ENCODE peak calls at places on chromosomes 16 and 17, in six cellular contexts. N is CD8-positive, alpha-beta memory T cell; W is right cardiac atrium; Y is A549; Z is SK-N-MC; C is OCI-LY7. O is an unnamed sample.
A peak's percentile ranks its signal among the peaks of the same experiment; 100 is the strongest.

GRCh38 chr17:2412561-2413021 is 11.7 kb upstream of the MNT start:
- DNase-seq in Z (no peak), C (no peak), W (peak; percentile 68), N (no peak), Y (no peak), O (no peak)

GRCh38 chr17:76537578-76538280 is at the start of gene CYGB:
- DNase-seq in Y (no peak), W (peak; percentile 89), Z (no peak), N (no peak), C (no peak), O (no peak)

GRCh38 chr17:30292490-30292858 is 730 bp upstream of the BLMH start:
- DNase-seq in N (no peak), Z (no peak), W (no peak), C (no peak), Y (no peak), O (no peak)

GRCh38 chr17:46979023-46979870 is at the start of gene RPRML:
- DNase-seq in Z (no peak), W (peak; percentile 75), N (no peak), Y (peak; percentile 54), C (peak; percentile 73), O (no peak)

GRCh38 chr17:16973760-16974540 is 2.0 kb upstream of the TNFRSF13B start:
- DNase-seq in Z (no peak), Y (no peak), W (no peak), C (peak; percentile 54), N (no peak), O (no peak)

GRCh38 chr17:46865100-46865499 is 13.7 kb downstream of the WNT9B start:
- DNase-seq in W (no peak), N (no peak), Y (no peak), Z (no peak), C (peak; percentile 16), O (peak; percentile 6)

GRCh38 chr16:56614549-56614991 is 6.2 kb downstream of the MT2A start:
- DNase-seq in W (no peak), Y (peak; percentile 37), Z (no peak), C (no peak), N (no peak), O (no peak)

GRCh38 chr17:21453144-21453982 is 77.2 kb downstream of the KCNJ12 start:
- DNase-seq in N (no peak), C (no peak), Z (no peak), W (no peak), Y (no peak), O (no peak)

GRCh38 chr17:32487460-32488176 is 825 bp downstream of the CDK5R1 start:
- DNase-seq in Y (peak; percentile 31), W (peak; percentile 67), C (no peak), Z (no peak), N (no peak), O (no peak)

GRCh38 chr17:59441459-59442096 is 110.1 kb downstream of the YPEL2 start:
- DNase-seq in W (no peak), Y (no peak), N (no peak), Z (no peak), C (no peak), O (no peak)

GRCh38 chr17:59437766-59438165 is 106.3 kb downstream of the YPEL2 start:
- DNase-seq in W (no peak), Z (no peak), Y (no peak), C (no peak), N (no peak), O (no peak)

GRCh38 chr17:59440757-59441458 is 109.5 kb downstream of the YPEL2 start:
- DNase-seq in Z (peak; percentile 70), Y (peak; percentile 89), N (peak; percentile 73), C (peak; percentile 90), W (peak; percentile 95), O (peak; percentile 78)

GRCh38 chr17:59439711-59440110 is 108.3 kb downstream of the YPEL2 start:
- DNase-seq in Y (no peak), W (no peak), C (no peak), Z (no peak), N (no peak), O (no peak)

DNA sequence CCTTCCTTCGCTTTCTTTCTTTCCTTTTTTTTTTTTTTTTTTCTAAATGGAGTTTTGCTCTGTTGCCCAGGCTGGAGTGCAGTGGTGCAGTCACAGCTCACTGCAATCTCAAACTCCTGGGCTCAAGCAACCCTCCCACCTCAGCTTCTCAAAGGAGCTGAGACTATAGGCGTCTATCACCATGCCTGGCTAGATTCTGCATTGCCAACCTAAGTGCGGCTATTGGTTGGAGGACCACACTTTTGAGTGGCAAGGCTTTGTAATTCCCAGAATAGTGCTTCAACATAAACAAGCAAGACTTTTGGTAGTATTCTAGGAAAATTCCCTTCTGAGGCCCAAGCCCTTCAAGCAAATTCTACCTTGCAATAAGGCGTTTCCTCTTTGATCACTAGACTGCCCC is 107.8 kb downstream of the YPEL2 start:
- DNase-seq in Z (no peak), W (no peak), Y (no peak), N (no peak), C (no peak), O (no peak)
- H3K27ac ChIP-seq in Z (no peak overlapping the region), W (peak overlapping the region; percentile 70), Y (no peak overlapping the region), N (no peak overlapping the region), C (no peak overlapping the region), O (no peak overlapping the region)

GRCh38 chr17:18344021-18344420 is 19.3 kb downstream of the SHMT1 start:
- DNase-seq in W (no peak), Y (no peak), Z (no peak), N (no peak), C (no peak), O (no peak)
- H3K4me3 ChIP-seq in W (no peak overlapping the region), Y (no peak overlapping the region), Z (no peak overlapping the region), N (no peak overlapping the region), C (no peak overlapping the region), O (no peak overlapping the region)

GRCh38 chr16:1769402-1770300 is 1.7 kb downstream of the NME3 start:
- DNase-seq in W (no peak), Y (no peak), Z (no peak), N (no peak), C (no peak), O (no peak)
- H3K27ac ChIP-seq in W (no peak overlapping the region), Y (no peak overlapping the region), Z (peak overlapping the region; percentile 13), N (no peak overlapping the region), C (no peak overlapping the region), O (peak overlapping the region; percentile 21)

GRCh38 chr16:81728435-81728834 is 50.7 kb upstream of the PLCG2 start:
- DNase-seq in Y (no peak), C (no peak), Z (no peak), W (no peak), N (no peak), O (no peak)
- H3K4me3 ChIP-seq in Y (no peak overlapping the region), C (peak overlapping the region; percentile 5), Z (no peak overlapping the region), W (no peak overlapping the region), N (no peak overlapping the region), O (no peak overlapping the region)

GRCh38 chr16:55526448-55526847 is 17.6 kb downstream of the LPCAT2 start:
- DNase-seq in C (no peak), Z (no peak), Y (no peak), W (no peak), N (no peak), O (no peak)
- H3K27ac ChIP-seq in C (no peak overlapping the region), Z (no peak overlapping the region), Y (no peak overlapping the region), W (no peak overlapping the region), N (no peak overlapping the region), O (no peak overlapping the region)

GRCh38 chr16:10405386-10405939 is 19.6 kb downstream of the ATF7IP2 start:
- DNase-seq in Z (no peak), N (no peak), W (no peak), Y (no peak), C (no peak), O (no peak)
- H3K4me3 ChIP-seq in Z (no peak overlapping the region), N (no peak overlapping the region), W (no peak overlapping the region), Y (no peak overlapping the region), C (no peak overlapping the region), O (no peak overlapping the region)

O was measured in AG04450.